ENCODE peak calls at places on chromosomes 13 and 19, in ten cellular contexts. N, Y, F, O, Q, C, I, A, E and G are unnamed samples.

GRCh38 chr19:16013851-16014840 is 62.1 kb upstream of the TPM4 start:
- DNase-seq in N (no peak), Y (no peak), F (no peak), O (no peak), Q (no peak), C (no peak), I (peak), A (no peak), E (no peak), G (no peak)

GRCh38 chr13:107678075-107678689 is 537.2 kb downstream of the LIG4 start:
- DNase-seq in N (no peak), Y (no peak), F (no peak), O (peak), Q (no peak), C (no peak), I (no peak), A (peak), E (no peak), G (no peak)

GRCh38 chr13:95650691-95651090 is 6.2 kb upstream of the DZIP1 start:
- DNase-seq in N (no peak), Y (no peak), F (no peak), O (no peak), Q (no peak), C (no peak), I (no peak), A (no peak), E (no peak), G (no peak)

GRCh38 chr13:94419304-94419943 is 60.1 kb downstream of the DCT start:
- DNase-seq in N (no peak), Y (no peak), F (no peak), O (peak), Q (no peak), C (no peak), I (no peak), A (peak), E (no peak), G (peak)

GRCh38 chr13:78298657-78299056 is 304.7 kb downstream of the POU4F1 start:
- DNase-seq in N (no peak), Y (no peak), F (no peak), O (peak), Q (no peak), C (no peak), I (no peak), A (no peak), E (no peak), G (no peak)

GRCh38 chr13:105441406-105441805 is 1094.1 kb downstream of the EFNB2 start:
- DNase-seq in N (no peak), Y (no peak), F (no peak), O (no peak), Q (no peak), C (no peak), I (no peak), A (no peak), E (no peak), G (peak)

GRCh38 chr13:46893820-46894533 is 2.9 kb downstream of the HTR2A start:
- DNase-seq in N (peak), Y (peak), F (no peak), O (peak), Q (peak), C (peak), I (peak), A (peak), E (no peak), G (peak)

GRCh38 chr13:107590556-107590955 is 624.8 kb downstream of the LIG4 start:
- DNase-seq in N (no peak), Y (no peak), F (no peak), O (peak), Q (no peak), C (no peak), I (no peak), A (no peak), E (no peak), G (no peak)

GRCh38 chr19:1590641-1591397 is 1.8 kb downstream of the MBD3 start:
- DNase-seq in N (peak), Y (no peak), F (no peak), O (no peak), Q (no peak), C (no peak), I (no peak), A (peak), E (no peak), G (no peak)

GRCh38 chr19:5103061-5103701 is 134.3 kb downstream of the KDM4B start:
- DNase-seq in N (no peak), Y (peak), F (no peak), O (peak), Q (no peak), C (no peak), I (peak), A (peak), E (no peak), G (no peak)

GRCh38 chr19:29952646-29953045 is 10.6 kb downstream of the URI1 start:
- DNase-seq in N (no peak), Y (no peak), F (no peak), O (no peak), Q (no peak), C (no peak), I (no peak), A (no peak), E (no peak), G (no peak)

DNA sequence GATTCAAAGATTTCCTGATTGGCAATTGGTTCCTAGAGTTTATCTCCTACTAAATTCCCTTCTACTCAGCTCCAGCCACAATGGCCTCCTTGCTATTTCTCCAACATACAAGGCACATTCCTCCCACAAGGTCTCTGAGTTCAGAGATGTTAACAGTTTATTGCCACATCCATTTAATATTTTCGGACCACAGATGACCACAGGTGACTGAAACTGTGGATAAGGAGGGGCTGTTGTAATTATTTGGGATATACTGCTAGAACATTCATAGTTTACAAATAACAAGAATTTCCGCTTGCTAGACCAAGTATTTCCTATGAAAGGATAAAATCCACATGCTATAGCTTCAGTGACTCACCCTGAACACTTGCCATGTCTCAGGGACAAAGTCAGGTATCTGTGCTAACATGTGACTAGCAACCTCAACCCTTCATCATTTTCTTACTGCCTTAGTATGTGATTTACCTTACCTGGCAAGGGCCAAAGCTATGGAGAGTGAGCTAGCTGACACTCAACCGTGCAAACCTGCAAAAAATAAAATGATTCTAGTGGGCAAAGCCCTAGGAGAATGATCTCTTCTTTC is 117.7 kb downstream of the TBC1D4 start:
- DNase-seq in N (no peak), Y (no peak), F (no peak), O (no peak), Q (no peak), C (no peak), I (no peak), A (no peak), E (no peak), G (peak)
- TF ChIP-seq CTCF in N (no peak), Y (no peak), F (peak), O (no peak), Q (no peak), C (no peak), I (no peak), A (no peak), E (no peak), G (no peak)

GRCh38 chr19:11381535-11382369 is 2.4 kb downstream of the EPOR start:
- DNase-seq in N (peak), Y (peak), F (peak), O (peak), Q (peak), C (no peak), I (peak), A (peak), E (no peak), G (peak)
- TF ChIP-seq CTCF in N (no peak), Y (no peak), F (no peak), O (no peak), Q (no peak), C (no peak), I (no peak), A (peak), E (no peak), G (no peak)

DNA sequence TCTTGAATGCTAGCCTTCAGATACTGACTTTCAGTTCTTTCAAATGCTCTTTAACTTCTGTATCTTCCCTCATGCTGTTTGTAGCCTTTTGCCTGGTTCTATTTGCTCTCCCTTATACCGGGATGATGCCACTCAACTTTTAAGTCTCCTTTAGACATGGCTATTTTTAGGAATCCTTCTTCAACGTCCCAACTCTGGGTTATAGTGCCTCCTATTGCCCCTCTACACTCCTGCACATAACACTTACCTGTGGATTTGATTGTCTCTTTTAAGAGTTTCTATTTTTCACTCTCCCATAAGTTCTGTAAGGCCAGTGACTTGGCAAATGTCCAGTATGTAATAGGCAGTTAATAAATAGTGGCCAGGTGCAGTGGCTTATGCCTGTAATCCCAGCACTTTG is 343.0 kb downstream of the KLF5 start:
- DNase-seq in N (no peak), Y (no peak), F (no peak), O (no peak), Q (no peak), C (no peak), I (no peak), A (no peak), E (no peak), G (no peak)
- TF ChIP-seq CTCF in N (no peak), Y (no peak), F (peak), O (no peak), Q (no peak), C (no peak), I (no peak), A (no peak), E (no peak), G (no peak)

GRCh38 chr13:51002736-51003135 is 93.1 kb downstream of the RNASEH2B start:
- DNase-seq in N (no peak), Y (no peak), F (no peak), O (no peak), Q (no peak), C (no peak), I (no peak), A (no peak), E (no peak), G (no peak)

GRCh38 chr13:51005566-51005965 is 96.0 kb downstream of the RNASEH2B start:
- DNase-seq in N (no peak), Y (no peak), F (no peak), O (no peak), Q (no peak), C (no peak), I (no peak), A (no peak), E (no peak), G (no peak)

GRCh38 chr13:51004918-51005460 is 95.4 kb downstream of the RNASEH2B start:
- DNase-seq in N (no peak), Y (no peak), F (no peak), O (no peak), Q (no peak), C (no peak), I (no peak), A (no peak), E (no peak), G (no peak)

GRCh38 chr13:51003642-51004041 is 94.1 kb downstream of the RNASEH2B start:
- DNase-seq in N (no peak), Y (no peak), F (no peak), O (no peak), Q (no peak), C (no peak), I (no peak), A (no peak), E (no peak), G (no peak)

DNA sequence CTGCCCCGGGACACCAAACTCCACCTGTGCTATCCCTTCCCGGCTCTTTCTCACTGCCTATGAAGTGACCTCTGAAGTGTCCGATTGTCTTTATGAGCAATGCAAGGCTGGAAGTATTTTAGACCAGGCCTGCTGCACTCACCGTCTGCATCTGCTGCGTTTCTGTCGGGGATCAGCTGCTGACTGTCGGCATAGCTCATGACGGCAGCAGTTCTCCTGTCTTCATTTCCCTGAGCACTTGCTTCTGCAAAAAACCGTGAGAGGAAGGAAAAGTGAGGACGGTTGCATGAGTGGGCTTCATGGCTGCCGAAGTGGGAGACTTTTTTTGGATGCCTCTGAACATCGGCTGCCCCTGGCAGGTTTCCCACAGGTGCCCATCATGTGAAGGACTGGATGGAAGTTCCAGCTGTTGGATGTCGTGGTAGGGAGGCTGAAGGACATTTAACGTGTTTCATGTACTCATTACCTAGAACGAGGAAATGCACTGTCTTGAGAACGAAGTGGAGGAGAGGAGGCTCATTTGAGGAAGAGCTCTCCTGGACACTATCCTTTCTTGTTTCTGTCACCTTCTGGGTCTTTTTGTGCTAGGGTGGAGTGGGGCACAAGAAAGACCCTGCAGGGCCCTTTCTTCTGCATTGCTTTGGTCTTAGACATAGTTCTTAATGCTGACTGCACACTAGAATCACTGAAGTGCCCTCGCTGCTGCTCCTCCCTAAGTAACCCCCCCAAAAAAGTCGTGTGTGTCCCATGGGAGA is 94.7 kb downstream of the RNASEH2B start:
- DNase-seq in N (no peak), Y (no peak), F (no peak), O (no peak), Q (no peak), C (no peak), I (no peak), A (no peak), E (no peak), G (no peak)
- TF ChIP-seq CTCF in N (no peak), Y (no peak), F (no peak), O (no peak), Q (no peak), C (no peak), I (no peak), A (no peak), E (no peak), G (no peak)

DNA sequence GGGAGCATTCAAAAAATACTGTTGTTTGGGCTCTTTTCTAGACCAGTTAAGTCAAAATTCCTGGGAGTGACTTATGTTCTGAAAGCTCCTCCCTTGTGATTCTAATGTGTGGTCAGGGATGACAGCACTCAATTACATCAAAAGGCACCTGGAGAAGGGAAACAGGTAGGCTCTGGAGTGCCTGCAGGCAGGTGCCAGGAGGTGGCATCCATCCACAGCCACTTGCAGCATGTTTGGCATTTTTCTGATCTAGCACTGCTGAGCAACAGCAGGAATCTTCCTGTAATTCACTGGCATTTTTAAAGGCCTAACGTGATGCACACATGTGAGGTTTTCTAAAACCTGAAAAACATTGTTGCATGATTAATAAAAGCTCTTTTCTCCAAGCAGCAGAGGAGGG is 94.6 kb downstream of the CCNA1 start:
- DNase-seq in N (no peak), Y (no peak), F (no peak), O (no peak), Q (no peak), C (no peak), I (no peak), A (no peak), E (no peak), G (no peak)
- TF ChIP-seq CTCF in N (no peak), Y (no peak), F (peak), O (no peak), Q (no peak), C (no peak), I (no peak), A (no peak), E (no peak), G (no peak)

DNA sequence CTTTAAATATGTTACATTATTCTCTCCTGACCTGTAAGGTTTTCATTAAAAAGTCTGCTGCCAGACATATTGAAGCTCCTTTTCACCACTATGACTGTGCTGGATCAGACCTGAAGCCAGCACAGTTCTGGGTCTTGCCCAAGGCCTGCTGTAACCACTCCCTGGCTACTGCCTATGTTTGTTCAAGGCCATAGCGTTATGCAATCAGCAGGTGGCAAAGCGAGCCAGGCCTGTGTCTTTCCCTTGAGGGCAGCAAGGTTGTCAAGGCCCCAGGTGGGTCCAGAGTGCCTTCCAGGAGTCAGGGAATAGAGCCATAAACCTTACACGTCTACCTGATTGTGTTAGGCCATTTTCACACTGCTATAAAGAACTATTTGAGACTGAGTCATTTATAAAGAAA is 496.8 kb upstream of the PCDH9 start:
- DNase-seq in N (peak), Y (no peak), F (no peak), O (no peak), Q (no peak), C (no peak), I (no peak), A (no peak), E (no peak), G (no peak)
- TF ChIP-seq CTCF in N (no peak), Y (no peak), F (no peak), O (no peak), Q (no peak), C (no peak), I (no peak), A (no peak), E (no peak), G (no peak)